ENCODE peak calls at places on chromosomes 16 and 17, in seven cellular contexts. O is sigmoid colon, A is heart left ventricle, U is PC-3, E is mammary epithelial cell, L is psoas muscle, S is adrenal gland. G is an unnamed sample.

GRCh38 chr17:67438669-67439068 is 61.6 kb downstream of the PITPNC1 start:
- DNase-seq in O (no peak), A (no peak), U (no peak), E (no peak), L (no peak), S (no peak), G (no peak)

GRCh38 chr17:18925187-18925586 is 26.8 kb upstream of the SLC5A10 start:
- DNase-seq in O (no peak), A (no peak), U (no peak), E (no peak), L (no peak), S (no peak), G (no peak)

GRCh38 chr17:21140911-21141310 is 14.1 kb downstream of the DHRS7B start:
- DNase-seq in O (no peak), A (no peak), U (no peak), E (no peak), L (no peak), S (no peak), G (no peak)

GRCh38 chr16:89122322-89122831 is 28.7 kb downstream of the ACSF3 start:
- DNase-seq in O (no peak), A (no peak), U (no peak), E (no peak), L (peak; percentile 20), S (no peak), G (peak; percentile 89)

GRCh38 chr16:79800016-79800608 is 199.6 kb upstream of the MAF start:
- DNase-seq in O (no peak), A (no peak), U (no peak), E (no peak), L (no peak), S (no peak), G (no peak)

GRCh38 chr17:77193653-77194052 is 52.9 kb downstream of the SEC14L1 start:
- DNase-seq in O (no peak), A (no peak), U (no peak), E (no peak), L (no peak), S (peak; percentile 14), G (no peak)

GRCh38 chr17:67374329-67375053 is 2.6 kb upstream of the PITPNC1 start:
- DNase-seq in O (peak; percentile 90), A (peak; percentile 86), U (peak; percentile 94), E (peak; percentile 70), L (peak; percentile 94), S (peak; percentile 92), G (peak; percentile 96)

GRCh38 chr17:10792156-10792555 is 11.7 kb downstream of the TMEM238L start:
- DNase-seq in O (no peak), A (no peak), U (no peak), E (peak; percentile 2), L (peak; percentile 55), S (no peak), G (peak; percentile 65)

GRCh38 chr16:15983898-15984297 is 34.5 kb downstream of the ABCC1 start:
- DNase-seq in O (no peak), A (peak; percentile 35), U (no peak), E (no peak), L (peak; percentile 8), S (peak; percentile 30), G (no peak)

GRCh38 chr17:44605116-44605505 is 47.8 kb downstream of the FZD2 start:
- DNase-seq in O (no peak), A (no peak), U (no peak), E (no peak), L (no peak), S (no peak), G (no peak)

GRCh38 chr17:14341866-14342265 is 41.0 kb downstream of the HS3ST3B1 start:
- DNase-seq in O (no peak), A (no peak), U (no peak), E (no peak), L (no peak), S (no peak), G (no peak)

GRCh38 chr17:72588961-72589360 is 468.1 kb downstream of the SOX9 start:
- DNase-seq in O (no peak), A (no peak), U (peak; percentile 98), E (peak; percentile 97), L (no peak), S (no peak), G (peak; percentile 88)

GRCh38 chr17:42103221-42103954 is 5.1 kb upstream of the ZNF385C start:
- DNase-seq in O (no peak), A (no peak), U (no peak), E (no peak), L (no peak), S (no peak), G (no peak)

GRCh38 chr16:66899310-66899944 is 19.1 kb downstream of the PDP2 start:
- DNase-seq in O (no peak), A (no peak), U (no peak), E (no peak), L (peak; percentile 59), S (peak; percentile 41), G (no peak)

GRCh38 chr16:46836521-46837292 is 5.7 kb upstream of the C16orf87 start:
- DNase-seq in O (no peak), A (no peak), U (peak; percentile 28), E (no peak), L (no peak), S (no peak), G (no peak)

GRCh38 chr16:21599994-21600773 is 807 bp downstream of the METTL9 start:
- DNase-seq in O (no peak), A (peak; percentile 30), U (peak; percentile 34), E (peak; percentile 62), L (no peak), S (no peak), G (no peak)

GRCh38 chr16:86959182-86959651 is 358.0 kb downstream of the C16orf95 start:
- DNase-seq in O (peak; percentile 37), A (no peak), U (no peak), E (no peak), L (no peak), S (no peak), G (peak; percentile 22)

GRCh38 chr16:10950393-10950792 is 6.0 kb downstream of the CLEC16A start:
- DNase-seq in O (no peak), A (no peak), U (peak; percentile 67), E (peak; percentile 72), L (no peak), S (peak; percentile 15), G (no peak)

GRCh38 chr17:42669705-42670198 is 7.0 kb downstream of the PLEKHH3 start:
- DNase-seq in O (no peak), A (no peak), U (no peak), E (no peak), L (no peak), S (no peak), G (no peak)

GRCh38 chr17:8189041-8189710 is 804 bp downstream of the BORCS6 start:
- DNase-seq in O (no peak), A (peak; percentile 39), U (no peak), E (no peak), L (no peak), S (peak; percentile 54), G (peak; percentile 73)

GRCh38 chr16:11107781-11108465 is 148.1 kb downstream of the SOCS1 start:
- DNase-seq in O (no peak), A (no peak), U (no peak), E (no peak), L (no peak), S (no peak), G (no peak)

GRCh38 chr16:68227183-68227793 is 8.6 kb downstream of the ESRP2 start:
- DNase-seq in O (peak; percentile 36), A (no peak), U (no peak), E (no peak), L (no peak), S (no peak), G (peak; percentile 44)

GRCh38 chr16:31128711-31129567 is 6.6 kb downstream of the PRSS8 start:
- DNase-seq in O (no peak), A (peak; percentile 48), U (peak; percentile 46), E (no peak), L (no peak), S (no peak), G (peak; percentile 82)

GRCh38 chr17:29120439-29120838 is 59.8 kb downstream of the MYO18A start:
- DNase-seq in O (no peak), A (no peak), U (no peak), E (no peak), L (no peak), S (no peak), G (no peak)

GRCh38 chr17:58084317-58084981 is 1.2 kb downstream of the DYNLL2 start:
- DNase-seq in O (peak; percentile 85), A (no peak), U (peak; percentile 62), E (peak; percentile 44), L (peak; percentile 77), S (peak; percentile 69), G (peak; percentile 67)

GRCh38 chr16:51939371-51940005 is 607.5 kb downstream of the TOX3 start:
- DNase-seq in O (no peak), A (no peak), U (no peak), E (no peak), L (no peak), S (no peak), G (no peak)

GRCh38 chr16:50276128-50276444 is 9.7 kb downstream of the ADCY7 start:
- DNase-seq in O (no peak), A (no peak), U (no peak), E (no peak), L (no peak), S (no peak), G (no peak)
- H3K4me1 ChIP-seq in O (no peaks in the 10 kb centered on the region), A (no peaks in the 10 kb centered on the region), U (no peaks in the 10 kb centered on the region), E (no peaks in the 10 kb centered on the region), L (no peaks in the 10 kb centered on the region), S (no peaks in the 10 kb centered on the region), G (no peaks in the 10 kb centered on the region)

GRCh38 chr16:14026572-14026971 is 44.5 kb upstream of the MRTFB start:
- DNase-seq in O (no peak), A (no peak), U (no peak), E (no peak), L (no peak), S (no peak), G (no peak)
- TF ChIP-seq CTCF in O (no peak), A (no peak), U (no peak), E (no peak), L (no peak), S (no peak), G (no peak)

DNA sequence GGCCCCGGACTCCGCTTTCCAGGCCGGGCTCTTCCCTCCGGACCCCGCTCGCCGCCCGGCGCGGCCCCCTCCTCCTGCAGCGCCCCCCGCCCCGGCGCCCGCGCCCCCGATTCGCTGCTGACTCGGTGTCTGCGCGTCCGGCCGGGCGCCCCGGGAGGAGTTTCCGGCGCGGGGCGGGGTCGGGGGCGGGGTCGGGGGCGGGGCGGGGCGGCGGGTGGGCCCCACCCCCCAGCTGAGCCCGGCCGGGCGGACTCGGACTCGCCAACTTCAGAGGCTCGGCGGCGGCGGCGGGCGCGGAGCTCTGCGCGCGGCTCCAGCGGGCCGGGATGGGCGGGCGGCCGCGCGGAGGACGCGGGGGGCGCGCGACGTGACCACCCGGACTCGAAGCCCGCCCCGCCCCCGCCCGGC is at the start of gene METRNL:
- DNase-seq in O (peak; percentile 92), A (peak; percentile 85), U (peak; percentile 59), E (peak; percentile 37), L (peak; percentile 91), S (peak; percentile 76), G (peak; percentile 90)
- H3K27ac ChIP-seq in O (peak within 1 kb of the TSS; percentile 87), A (peak within 1 kb of the TSS; percentile 89), U (no peak within 1 kb of the TSS), E (no peak within 1 kb of the TSS), L (peak within 1 kb of the TSS; percentile 53), S (no peak within 1 kb of the TSS), G (peak within 1 kb of the TSS; percentile 91)

DNA sequence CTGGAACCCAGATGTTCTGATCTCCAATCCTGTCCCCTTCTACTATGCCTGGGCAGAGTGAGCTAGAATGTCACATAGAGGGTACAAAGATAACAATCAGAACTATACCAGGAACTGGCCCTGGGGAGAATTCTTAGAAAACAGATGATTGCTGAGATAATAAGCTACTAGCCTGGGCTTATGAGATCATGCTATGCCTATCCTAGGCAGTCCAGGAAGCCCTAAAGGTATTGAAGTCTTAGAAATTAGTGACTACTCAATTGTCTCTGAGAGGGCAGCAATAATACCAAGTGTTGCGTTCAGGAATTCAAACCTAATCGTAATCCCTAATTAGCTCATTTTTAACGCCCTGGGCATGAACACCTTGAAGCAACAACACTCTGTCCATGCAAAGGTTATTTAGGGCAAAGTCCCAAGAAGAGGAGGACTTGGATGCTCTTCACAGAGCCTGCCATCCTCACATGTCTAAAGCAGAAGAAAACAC is 77.1 kb downstream of the MMD start:
- DNase-seq in O (no peak), A (no peak), U (no peak), E (no peak), L (no peak), S (no peak), G (no peak)
- H3K4me1 ChIP-seq in O (no peaks in the 10 kb centered on the region), A (peaks cover 3% of the 10 kb centered on the region), U (no peaks in the 10 kb centered on the region), E (peaks cover 4% of the 10 kb centered on the region), L (no peaks in the 10 kb centered on the region), S (no peaks in the 10 kb centered on the region), G (no peaks in the 10 kb centered on the region)